ENCODE peak calls at places on chromosomes 2 and 18, in five cellular contexts. Y is GM19239, F is left ventricle myocardium superior, L is DND-41, W is mesendoderm. Q is an unnamed sample.

GRCh38 chr18:2970344-2970743 is 42.6 kb downstream of the LPIN2 start:
- DNase-seq in L (no peak), Y (no peak), F (no peak), W (no peak), Q (no peak)

GRCh38 chr2:175143678-175144077 is 24.3 kb downstream of the ATF2 start:
- DNase-seq in Y (no peak), F (no peak), W (no peak), L (no peak), Q (no peak)

GRCh38 chr2:223692227-223692947 is 90.2 kb upstream of the SCG2 start:
- DNase-seq in W (peak), L (no peak), F (no peak), Y (no peak), Q (peak)

GRCh38 chr2:193141-193552 is 70.7 kb downstream of the SH3YL1 start:
- DNase-seq in L (no peak), F (no peak), W (no peak), Y (no peak), Q (no peak)

GRCh38 chr2:43224571-43225092 is 1.8 kb downstream of the ZFP36L2 start:
- DNase-seq in W (peak), L (peak), Y (no peak), F (peak), Q (no peak)

GRCh38 chr18:48832961-48833700 is 117.6 kb downstream of the SMAD7 start:
- DNase-seq in W (peak), F (peak), Y (no peak), L (no peak), Q (no peak)

GRCh38 chr2:173187911-173188788 is 112.5 kb downstream of the MAP3K20 start:
- DNase-seq in F (no peak), W (no peak), Y (no peak), L (no peak), Q (no peak)

GRCh38 chr2:179022685-179023084 is 27.3 kb downstream of the CCDC141 start:
- DNase-seq in F (peak), W (no peak), Y (no peak), L (no peak), Q (no peak)

GRCh38 chr2:241769819-241770184 is 6.8 kb upstream of the GAL3ST2 start:
- DNase-seq in F (no peak), W (no peak), Y (peak), L (no peak), Q (no peak)

GRCh38 chr2:46073540-46074018 is 223.6 kb upstream of the EPAS1 start:
- DNase-seq in F (no peak), L (no peak), W (peak), Y (no peak), Q (no peak)

GRCh38 chr2:9422321-9423099 is 818 bp downstream of the ITGB1BP1 start:
- DNase-seq in F (peak), L (peak), W (peak), Y (peak), Q (peak)

GRCh38 chr2:190065839-190066238 is 3.3 kb upstream of the MSTN start:
- DNase-seq in L (no peak), F (no peak), Y (no peak), W (peak), Q (no peak)

GRCh38 chr2:214881647-214882205 is 72.2 kb upstream of the BARD1 start:
- DNase-seq in Y (no peak), L (no peak), F (no peak), W (no peak), Q (no peak)

GRCh38 chr2:126978333-126978732 is 79.6 kb downstream of the TEX51 start:
- DNase-seq in L (no peak), F (no peak), W (no peak), Y (no peak), Q (no peak)

GRCh38 chr2:111702119-111702808 is 181.7 kb downstream of the ANAPC1 start:
- DNase-seq in L (peak), Y (no peak), F (no peak), W (peak), Q (peak)

GRCh38 chr18:22169889-22170420 is 566 bp downstream of the GATA6 start:
- DNase-seq in L (no peak), W (peak), F (peak), Y (no peak), Q (peak)

GRCh38 chr18:1663879-1664705 is 759.4 kb downstream of the ADCYAP1 start:
- DNase-seq in W (peak), F (peak), L (peak), Y (peak), Q (peak)

GRCh38 chr2:186910996-186911395 is 62.0 kb upstream of the ZSWIM2 start:
- DNase-seq in L (no peak), Y (no peak), F (no peak), W (no peak), Q (no peak)

GRCh38 chr2:32947484-32948143 is 861 bp downstream of the LTBP1 start:
- DNase-seq in Y (peak), L (peak), W (peak), F (peak), Q (peak)

GRCh38 chr18:48857023-48857694 is 93.6 kb downstream of the SMAD7 start:
- DNase-seq in Y (no peak), F (peak), L (no peak), W (no peak), Q (no peak)

GRCh38 chr2:181130686-181131085 is 150.3 kb downstream of the UBE2E3 start:
- DNase-seq in W (no peak), F (no peak), L (no peak), Y (no peak), Q (no peak)

GRCh38 chr2:23430263-23430662 is 45.3 kb downstream of the KLHL29 start:
- DNase-seq in L (no peak), F (no peak), Y (no peak), W (no peak), Q (no peak)

GRCh38 chr18:41940506-41941215 is 14.4 kb upstream of the PIK3C3 start:
- DNase-seq in W (peak), F (no peak), Y (no peak), L (no peak), Q (no peak)

GRCh38 chr2:1499033-1499795 is 86.0 kb downstream of the TPO start:
- DNase-seq in L (no peak), F (no peak), W (no peak), Y (no peak), Q (no peak)

Q was measured in NCI-H82.